ENCODE peak calls at places on chromosome 7, in four cellular contexts. D is Peyer's patch; U is CD8-positive, alpha-beta T cell; W is neural progenitor cell. Y is an unnamed sample.

GRCh38 chr7:129612112-129613015 is 844 bp downstream of the NRF1 start:
- DNase-seq in D (no peak), U (peak; percentile 19), W (peak; percentile 48), Y (peak; percentile 64)

GRCh38 chr7:128266891-128267839 is 26.1 kb downstream of the LEP start:
- DNase-seq in D (no peak), U (no peak), W (peak; percentile 73), Y (peak; percentile 59)

GRCh38 chr7:20784311-20785210 is 2.1 kb downstream of the SP8 start:
- DNase-seq in D (peak; percentile 51), U (no peak), W (peak; percentile 74), Y (peak; percentile 8)

GRCh38 chr7:150420987-150421674 is 29.3 kb upstream of the GIMAP8 start:
- DNase-seq in D (peak; percentile 81), U (peak; percentile 81), W (peak; percentile 87), Y (peak; percentile 69)

GRCh38 chr7:151796871-151797270 is 80.0 kb downstream of the PRKAG2 start:
- DNase-seq in D (peak; percentile 56), U (no peak), W (no peak), Y (no peak)

GRCh38 chr7:1368682-1369571 is 90.3 kb downstream of the MICALL2 start:
- DNase-seq in D (no peak), U (no peak), W (peak; percentile 96), Y (no peak)

GRCh38 chr7:28478661-28479060 is 66.3 kb downstream of the CREB5 start:
- DNase-seq in D (no peak), U (no peak), W (no peak), Y (no peak)

GRCh38 chr7:142808802-142809583 is 38.2 kb downstream of the PRSS2 start:
- DNase-seq in D (no peak), U (peak; percentile 92), W (no peak), Y (no peak)

GRCh38 chr7:32957326-32958045 is at the start of gene FKBP9:
- DNase-seq in D (peak; percentile 93), U (no peak), W (peak; percentile 86), Y (peak; percentile 79)

GRCh38 chr7:40889099-40889498 is 754.3 kb downstream of the SUGCT start:
- DNase-seq in D (no peak), U (no peak), W (no peak), Y (no peak)

GRCh38 chr7:109763611-109764010 is 1193.9 kb downstream of the DNAJB9 start:
- DNase-seq in D (no peak), U (no peak), W (no peak), Y (peak; percentile 3)

GRCh38 chr7:38276096-38276857 is 2.8 kb upstream of the TARP start:
- DNase-seq in D (no peak), U (no peak), W (no peak), Y (no peak)

GRCh38 chr7:27245798-27246691 is 3.4 kb downstream of the EVX1 start:
- DNase-seq in D (peak; percentile 62), U (no peak), W (peak; percentile 70), Y (no peak)

GRCh38 chr7:106155027-106155426 is 42.9 kb upstream of the SYPL1 start:
- DNase-seq in D (no peak), U (no peak), W (no peak), Y (no peak)

GRCh38 chr7:103083210-103083609 is 8.3 kb downstream of the ARMC10 start:
- DNase-seq in D (no peak), U (no peak), W (no peak), Y (no peak)

GRCh38 chr7:112411186-112411795 is 39.0 kb upstream of the IFRD1 start:
- DNase-seq in D (no peak), U (no peak), W (no peak), Y (peak; percentile 62)

GRCh38 chr7:115271332-115272235 is 349.7 kb downstream of the MDFIC start:
- DNase-seq in D (no peak), U (no peak), W (no peak), Y (peak; percentile 55)

GRCh38 chr7:81234896-81235295 is 316.0 kb upstream of the SEMA3C start:
- DNase-seq in D (no peak), U (no peak), W (no peak), Y (peak; percentile 30)

GRCh38 chr7:17302575-17303142 is 4.2 kb downstream of the AHR start:
- DNase-seq in D (no peak), U (no peak), W (no peak), Y (peak; percentile 83)

GRCh38 chr7:12119638-12120303 is 91.3 kb upstream of the TMEM106B start:
- DNase-seq in D (no peak), U (no peak), W (peak; percentile 53), Y (no peak)

GRCh38 chr7:37092548-37092947 is 356.1 kb downstream of the ELMO1 start:
- DNase-seq in D (no peak), U (no peak), W (no peak), Y (peak; percentile 6)

DNA sequence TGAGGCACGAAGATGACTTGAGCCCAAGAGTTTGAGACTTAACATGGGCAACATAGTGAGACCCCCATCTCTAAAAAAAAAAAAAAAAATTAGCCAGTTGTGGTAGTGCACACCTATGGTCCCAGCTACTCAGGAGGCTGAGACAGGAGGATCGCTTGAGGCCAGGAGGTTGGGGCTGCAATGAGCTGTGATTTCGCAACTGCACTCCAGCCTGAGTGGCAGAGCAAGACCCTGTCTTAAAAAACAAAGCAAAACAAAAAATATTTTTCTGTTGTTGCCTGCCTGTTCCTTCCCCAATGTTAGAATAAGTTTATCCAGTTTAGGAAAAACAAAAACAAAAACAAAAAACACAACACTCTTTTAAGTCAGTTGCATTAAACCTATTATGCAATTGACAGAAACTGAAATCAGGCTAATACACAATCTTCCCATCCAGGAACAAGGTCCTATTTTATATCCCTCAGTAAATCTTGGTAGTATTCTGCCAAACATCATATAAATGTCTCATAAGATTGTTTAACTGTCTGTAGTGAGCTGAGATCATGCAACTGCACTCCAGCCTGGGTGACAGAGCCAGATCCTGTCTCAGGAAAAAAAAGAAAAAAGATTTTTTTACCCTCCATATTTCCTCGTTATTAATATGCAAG is 5.0 kb downstream of the PILRA start:
- DNase-seq in D (no peak), U (no peak), W (no peak), Y (no peak)
- H3K4me3 ChIP-seq in D (no peak overlapping the region), U (no peak overlapping the region), W (no peak overlapping the region), Y (no peak overlapping the region)

DNA sequence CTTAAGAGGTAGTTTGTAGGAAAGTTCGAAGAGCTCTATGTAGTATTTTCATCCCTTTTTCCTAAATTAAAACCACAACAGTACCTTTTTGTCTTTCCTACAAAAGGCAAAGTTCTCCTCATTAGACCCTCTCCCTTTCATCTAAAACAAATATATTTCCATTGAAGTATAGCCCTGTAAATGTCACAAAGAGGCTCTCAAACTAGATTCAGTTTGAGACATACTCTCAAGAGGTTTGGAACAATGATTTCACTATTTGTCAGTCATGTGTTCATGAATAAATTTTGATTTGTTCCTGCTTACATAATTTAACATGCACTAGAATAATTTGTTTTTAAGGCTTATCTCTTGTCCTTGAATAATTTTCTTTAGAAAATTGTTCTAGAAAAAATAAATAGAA is 12.2 kb downstream of the TAS2R16 start:
- DNase-seq in D (no peak), U (no peak), W (no peak), Y (no peak)
- H3K4me3 ChIP-seq in D (no peak overlapping the region), U (no peak overlapping the region), W (no peak overlapping the region), Y (no peak overlapping the region)

DNA sequence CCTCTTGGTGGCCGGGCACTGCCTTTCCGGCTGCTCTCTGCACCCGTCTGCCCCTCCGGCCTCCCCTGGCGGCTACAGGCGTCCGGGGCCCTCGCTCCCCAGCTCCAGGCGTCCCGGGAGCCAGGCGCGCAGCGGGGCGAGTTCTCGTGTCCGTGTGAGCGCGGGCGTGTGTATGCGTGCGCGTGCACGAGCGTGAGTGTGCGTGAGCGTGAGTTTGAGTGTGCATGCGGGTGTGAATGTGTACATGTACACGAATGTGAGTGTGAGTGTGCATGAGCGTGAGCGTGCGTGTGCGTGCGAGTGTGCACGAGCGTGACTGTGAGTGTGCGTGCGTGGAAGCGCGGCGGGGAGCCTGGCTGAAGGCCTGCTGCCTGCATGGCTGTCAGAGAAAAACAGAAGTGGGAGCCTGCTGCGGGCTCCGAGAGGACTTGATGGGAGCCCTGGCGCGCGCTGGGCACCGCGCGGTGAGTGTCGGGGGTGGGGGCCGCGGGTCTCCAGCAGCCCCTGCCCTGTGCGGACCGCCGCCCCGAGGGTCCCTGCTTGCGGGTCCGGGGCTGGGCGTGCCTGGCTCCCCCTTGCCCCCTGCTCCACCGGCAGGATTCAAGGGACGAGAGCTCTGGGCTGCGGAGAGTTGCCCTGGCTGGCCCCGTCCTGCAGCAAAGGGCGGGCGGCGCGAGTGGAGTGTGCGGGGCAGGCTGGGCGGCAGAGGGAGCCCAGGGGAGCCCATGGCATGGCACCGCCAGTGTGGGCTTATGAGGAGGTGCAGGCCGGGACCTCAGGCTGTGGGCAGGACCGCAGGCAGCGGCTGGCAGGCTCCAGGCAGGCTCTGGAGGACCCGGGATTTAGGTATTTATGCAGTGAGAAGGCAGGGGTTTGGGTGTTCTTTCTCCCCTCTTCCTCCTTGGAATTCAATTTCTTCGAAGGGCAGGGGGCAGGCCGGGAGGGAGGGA is 75.8 kb upstream of the EN2 start:
- DNase-seq in D (no peak), U (no peak), W (peak; percentile 43), Y (no peak)
- H3K4me3 ChIP-seq in D (peak overlapping the region; percentile 21), U (no peak overlapping the region), W (peak overlapping the region; percentile 10), Y (no peak overlapping the region)

DNA sequence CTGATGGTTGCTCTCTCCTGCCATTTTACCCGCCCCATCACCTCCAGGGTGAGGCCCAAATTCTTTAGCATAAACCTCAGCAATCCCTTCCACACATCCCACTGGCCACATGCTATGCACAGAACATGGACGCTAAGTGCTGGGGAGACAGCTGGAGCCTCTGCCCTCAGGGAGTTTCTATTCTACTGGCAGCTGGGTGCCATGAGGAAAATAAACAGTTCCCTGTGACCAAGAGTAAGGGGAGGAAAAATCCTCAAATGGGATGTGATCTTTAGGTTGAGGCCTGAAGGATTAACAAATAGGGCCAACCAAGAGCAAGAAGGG is 1.2 kb downstream of the PARP12 start:
- DNase-seq in D (no peak), U (no peak), W (no peak), Y (no peak)
- H3K4me3 ChIP-seq in D (peak overlapping the region; percentile 95), U (peak overlapping the region; percentile 86), W (no peak overlapping the region), Y (no peak overlapping the region)

Y was measured in fibroblast of mammary gland.